ENCODE peak calls at places on chromosomes 1 and 21, in four cellular contexts. C is iris pigment epithelial cell; J is effector memory CD4-positive, alpha-beta T cell; B is heart left ventricle. S is an unnamed sample.

GRCh38 chr1:228210076-228210651 is 2.3 kb downstream of the OBSCN start:
- DNase-seq in C (peak), J (no peak), B (no peak), S (no peak)

GRCh38 chr1:46446646-46447498 is 42.8 kb upstream of the DMBX1 start:
- DNase-seq in J (peak), B (peak), C (peak), S (peak)

GRCh38 chr1:180935326-180936109 is 22.8 kb downstream of the KIAA1614 start:
- DNase-seq in J (no peak), B (no peak), C (no peak), S (no peak)

GRCh38 chr1:43322506-43322905 is 15.1 kb upstream of the MPL start:
- DNase-seq in B (no peak), J (no peak), C (no peak), S (no peak)

GRCh38 chr21:37061926-37062591 is 10.8 kb downstream of the PIGP start:
- DNase-seq in B (no peak), J (no peak), C (no peak), S (no peak)

GRCh38 chr1:157107702-157108101 is 8.1 kb upstream of the ETV3L start:
- DNase-seq in J (no peak), B (no peak), C (no peak), S (no peak)

GRCh38 chr21:15660424-15660805 is 69.4 kb upstream of the USP25 start:
- DNase-seq in J (no peak), B (no peak), C (no peak), S (no peak)

GRCh38 chr1:155760751-155761475 is 72.0 kb downstream of the DAP3 start:
- DNase-seq in J (no peak), C (no peak), B (no peak), S (no peak)

GRCh38 chr21:34179204-34179935 is 106.0 kb downstream of the MRPS6 start:
- DNase-seq in B (no peak), C (no peak), J (no peak), S (no peak)

GRCh38 chr1:193156826-193157142 is 29.6 kb downstream of the B3GALT2 start:
- DNase-seq in J (no peak), B (no peak), C (no peak), S (no peak)

GRCh38 chr21:44051462-44051941 is 39.4 kb downstream of the TRAPPC10 start:
- DNase-seq in J (no peak), C (no peak), B (peak), S (no peak)

GRCh38 chr1:34332996-34333395 is 156.3 kb downstream of the C1orf94 start:
- DNase-seq in C (no peak), J (no peak), B (no peak), S (no peak)

GRCh38 chr1:247295274-247295684 is 36.4 kb downstream of the ZNF496 start:
- DNase-seq in C (peak), B (no peak), J (no peak), S (no peak)

GRCh38 chr1:56566040-56566774 is 13.2 kb downstream of the PLPP3 start:
- DNase-seq in J (no peak), C (no peak), B (no peak), S (no peak)

GRCh38 chr1:37240897-37241296 is 206.6 kb upstream of the GRIK3 start:
- DNase-seq in B (no peak), J (no peak), C (no peak), S (no peak)

GRCh38 chr21:41283211-41283818 is 33.3 kb upstream of the FAM3B start:
- DNase-seq in B (no peak), C (peak), J (no peak), S (peak)

GRCh38 chr1:78715181-78715661 is 65.6 kb downstream of the IFI44 start:
- DNase-seq in J (no peak), B (no peak), C (peak), S (no peak)

GRCh38 chr1:92792340-92792782 is 7.5 kb upstream of the EVI5 start:
- DNase-seq in C (peak), B (no peak), J (no peak), S (no peak)

GRCh38 chr1:27727126-27727525 is 1.4 kb downstream of the FAM76A start:
- DNase-seq in B (no peak), J (no peak), C (peak), S (no peak)

GRCh38 chr1:86741947-86742572 is 37.7 kb downstream of the SH3GLB1 start:
- DNase-seq in J (peak), B (no peak), C (peak), S (peak)

GRCh38 chr1:50492142-50492541 is 68.9 kb upstream of the DMRTA2 start:
- DNase-seq in B (no peak), J (no peak), C (no peak), S (no peak)

GRCh38 chr1:8523641-8524206 is 205.8 kb downstream of the SLC45A1 start:
- DNase-seq in B (no peak), C (no peak), J (no peak), S (no peak)

S was measured in T-helper 2 cell.